ENCODE peak calls at places on chromosome 20, in seven cellular contexts. W is SJSA1, V is ovary, P is cardiac fibroblast, M is mucosa of descending colon, A is fibroblast of mammary gland, O is astrocyte of the cerebellum. N is an unnamed sample.

GRCh38 chr20:53302695-53303094 is 290.9 kb downstream of the ZNF217 start:
- DNase-seq in W (no peak), V (no peak), P (no peak), M (no peak), A (no peak), O (no peak), N (no peak)

GRCh38 chr20:53579581-53580375 is 13.9 kb downstream of the ZNF217 start:
- DNase-seq in W (no peak), V (no peak), P (peak), M (peak), A (peak), O (no peak), N (no peak)

GRCh38 chr20:31967830-31968249 is at the start of gene XKR7:
- DNase-seq in W (no peak), V (no peak), P (no peak), M (no peak), A (no peak), O (no peak), N (no peak)

GRCh38 chr20:24543741-24544140 is 74.3 kb downstream of the SYNDIG1 start:
- DNase-seq in W (no peak), V (no peak), P (no peak), M (no peak), A (no peak), O (no peak), N (no peak)

GRCh38 chr20:35463455-35464300 is 8.3 kb downstream of the CEP250 start:
- DNase-seq in W (peak), V (peak), P (peak), M (no peak), A (peak), O (peak), N (no peak)

GRCh38 chr20:7744411-7744810 is 195.8 kb downstream of the HAO1 start:
- DNase-seq in W (no peak), V (no peak), P (peak), M (no peak), A (peak), O (no peak), N (peak)

GRCh38 chr20:13002256-13002655 is 6.5 kb upstream of the SPTLC3 start:
- DNase-seq in W (no peak), V (no peak), P (no peak), M (no peak), A (no peak), O (no peak), N (no peak)

GRCh38 chr20:43926691-43927090 is 12.0 kb downstream of the TOX2 start:
- DNase-seq in W (no peak), V (no peak), P (no peak), M (no peak), A (no peak), O (no peak), N (no peak)

GRCh38 chr20:48471176-48471575 is 356.6 kb downstream of the PREX1 start:
- DNase-seq in W (no peak), V (no peak), P (no peak), M (no peak), A (no peak), O (no peak), N (no peak)

GRCh38 chr20:16477632-16478031 is 95.6 kb downstream of the KIF16B start:
- DNase-seq in W (no peak), V (no peak), P (no peak), M (no peak), A (peak), O (no peak), N (no peak)

GRCh38 chr20:4555188-4555893 is 166.4 kb upstream of the PRND start:
- DNase-seq in W (peak), V (no peak), P (peak), M (no peak), A (peak), O (no peak), N (peak)

GRCh38 chr20:54745780-54746179 is 270.4 kb downstream of the DOK5 start:
- DNase-seq in W (no peak), V (no peak), P (no peak), M (no peak), A (no peak), O (no peak), N (no peak)

DNA sequence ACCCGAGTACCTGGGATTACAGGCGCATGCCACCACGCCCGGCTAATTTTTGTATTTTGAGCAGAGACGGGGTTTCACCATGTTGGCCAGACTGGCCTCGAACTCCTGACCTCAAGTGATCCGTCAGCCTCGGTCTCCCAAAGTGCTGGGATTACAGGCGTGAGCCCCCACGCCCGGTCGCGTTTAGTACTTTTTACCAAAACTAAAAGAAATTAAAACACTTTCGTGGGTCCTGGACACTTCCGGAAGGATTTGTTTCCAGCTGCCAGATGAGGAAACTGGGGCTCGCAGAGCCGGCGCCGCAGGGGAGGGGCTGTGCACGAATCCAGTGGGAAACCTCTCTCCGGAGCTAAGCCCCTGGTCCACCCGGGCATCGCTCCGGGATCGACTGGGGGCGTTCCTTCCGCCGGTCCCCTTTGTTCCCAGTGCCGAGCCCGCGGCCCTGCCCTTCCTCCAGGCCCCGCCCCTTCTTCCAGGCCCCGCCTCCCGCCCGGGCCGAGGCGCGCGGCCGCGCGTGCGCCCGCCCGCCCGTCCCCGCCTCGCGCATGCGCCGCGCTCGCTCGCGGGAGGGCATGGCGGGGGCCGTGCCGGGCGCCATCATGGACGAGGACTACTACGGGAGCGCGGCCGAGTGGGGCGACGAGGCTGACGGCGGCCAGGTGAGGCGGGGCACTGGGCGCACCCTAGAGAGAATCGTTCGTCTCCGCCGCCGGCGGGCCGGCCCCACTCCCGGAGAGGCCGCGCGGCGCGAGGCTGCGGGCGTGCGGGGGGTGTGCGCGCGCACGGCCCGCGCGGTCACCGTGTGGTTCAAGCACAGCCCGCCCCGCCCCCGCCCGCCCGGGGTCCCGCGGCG is at the start of gene NELFCD:
- DNase-seq in W (peak), V (peak), P (peak), M (peak), A (peak), O (peak), N (no peak)
- H3K4me3 ChIP-seq in W (peak), V (peak), P (peak), M (peak), A (peak), O (peak), N (peak)

DNA sequence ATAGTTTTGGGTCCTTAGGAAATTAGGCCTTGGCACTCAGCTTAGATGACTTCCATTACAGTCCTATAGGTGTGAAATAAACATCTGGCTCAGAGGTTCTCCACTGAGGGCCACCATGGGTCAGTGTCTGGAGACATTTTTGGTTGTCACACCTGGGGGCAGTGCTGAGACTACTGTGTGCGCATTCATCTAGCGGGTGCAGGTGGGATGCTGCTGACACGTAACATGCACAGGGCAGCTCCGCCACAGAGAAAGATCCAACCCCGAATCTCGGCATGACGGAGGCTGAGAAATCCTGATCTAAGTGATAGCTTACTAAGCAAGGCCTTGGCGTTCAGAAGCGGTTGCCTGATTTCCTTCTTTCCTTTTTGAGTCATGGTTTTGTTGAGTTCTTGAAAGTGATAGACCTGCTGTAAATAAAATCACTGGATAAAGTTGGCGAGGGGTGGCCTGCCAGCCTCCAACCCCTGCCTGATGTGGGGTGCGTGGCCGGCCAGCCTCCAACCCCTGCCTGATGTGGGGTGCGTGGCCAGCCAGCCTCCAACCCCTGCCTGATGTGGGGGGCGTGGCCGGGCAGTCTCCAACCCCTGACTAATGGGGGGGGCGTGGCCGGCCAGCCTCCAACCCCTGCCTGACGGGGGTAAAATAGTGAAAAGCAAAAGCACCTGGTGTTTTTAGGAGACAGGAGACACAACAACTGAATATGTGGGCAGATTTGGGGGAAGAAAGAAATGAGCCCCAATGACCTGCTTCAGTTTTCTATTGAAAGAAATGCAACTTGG is 158.1 kb downstream of the CDH26 start:
- DNase-seq in W (no peak), V (no peak), P (no peak), M (no peak), A (no peak), O (no peak), N (no peak)
- H3K4me3 ChIP-seq in W (no peak), V (no peak), P (no peak), M (no peak), A (no peak), O (no peak), N (peak)

DNA sequence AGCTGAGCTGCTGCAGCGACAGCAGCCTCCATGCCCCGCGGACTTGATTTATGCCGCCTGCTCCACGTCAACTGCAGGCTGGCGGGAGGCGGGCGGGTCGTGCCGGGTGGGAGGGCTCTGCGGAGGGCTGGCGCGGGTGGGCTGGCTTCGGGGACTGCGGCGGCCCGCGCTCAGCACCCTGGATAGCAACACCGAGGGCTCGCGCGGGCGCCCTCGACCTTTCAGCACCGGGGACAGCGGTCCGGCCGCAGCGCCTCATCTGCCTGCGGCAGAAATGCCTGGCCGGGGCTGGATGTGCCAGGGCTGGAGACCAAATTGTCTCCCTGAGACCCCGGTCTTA is 792 bp downstream of the SNAP25 start:
- DNase-seq in W (peak), V (peak), P (peak), M (peak), A (peak), O (peak), N (no peak)
- H3K4me3 ChIP-seq in W (peak), V (peak), P (peak), M (no peak), A (peak), O (peak), N (no peak)

GRCh38 chr20:47262365-47263013 is 94.0 kb downstream of the ZMYND8 start:
- DNase-seq in W (no peak), V (no peak), P (no peak), M (no peak), A (peak), O (no peak), N (no peak)
- H3K4me3 ChIP-seq in W (no peak), V (no peak), P (no peak), M (no peak), A (no peak), O (no peak), N (no peak)

DNA sequence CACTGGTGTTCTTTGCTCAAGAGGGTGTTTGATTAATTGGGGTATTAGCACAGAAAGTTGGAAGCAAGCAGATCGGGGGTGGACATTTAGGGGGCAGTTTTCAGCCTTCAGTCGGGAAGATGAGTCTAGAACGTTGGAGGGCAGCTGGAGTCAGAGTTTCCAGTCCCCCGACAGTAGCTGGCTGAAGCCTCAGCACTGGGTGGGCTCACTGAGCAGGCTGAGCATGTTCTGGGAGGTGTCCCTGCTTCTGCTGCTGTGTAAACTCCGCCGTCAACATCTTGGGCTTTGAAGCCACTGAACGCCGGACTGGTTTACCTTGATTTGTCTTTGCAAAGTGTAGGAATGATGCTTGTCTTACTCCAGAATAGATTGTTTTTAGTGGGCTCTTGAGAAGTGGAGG is 15.7 kb upstream of the MROH8 start:
- DNase-seq in W (no peak), V (no peak), P (no peak), M (no peak), A (no peak), O (no peak), N (no peak)
- H3K4me3 ChIP-seq in W (no peak), V (no peak), P (no peak), M (no peak), A (no peak), O (no peak), N (no peak)

GRCh38 chr20:841568-842546 is 8.3 kb downstream of the FAM110A start:
- DNase-seq in W (no peak), V (no peak), P (no peak), M (peak), A (no peak), O (no peak), N (no peak)
- H3K4me3 ChIP-seq in W (no peak), V (peak), P (peak), M (no peak), A (peak), O (peak), N (peak)

DNA sequence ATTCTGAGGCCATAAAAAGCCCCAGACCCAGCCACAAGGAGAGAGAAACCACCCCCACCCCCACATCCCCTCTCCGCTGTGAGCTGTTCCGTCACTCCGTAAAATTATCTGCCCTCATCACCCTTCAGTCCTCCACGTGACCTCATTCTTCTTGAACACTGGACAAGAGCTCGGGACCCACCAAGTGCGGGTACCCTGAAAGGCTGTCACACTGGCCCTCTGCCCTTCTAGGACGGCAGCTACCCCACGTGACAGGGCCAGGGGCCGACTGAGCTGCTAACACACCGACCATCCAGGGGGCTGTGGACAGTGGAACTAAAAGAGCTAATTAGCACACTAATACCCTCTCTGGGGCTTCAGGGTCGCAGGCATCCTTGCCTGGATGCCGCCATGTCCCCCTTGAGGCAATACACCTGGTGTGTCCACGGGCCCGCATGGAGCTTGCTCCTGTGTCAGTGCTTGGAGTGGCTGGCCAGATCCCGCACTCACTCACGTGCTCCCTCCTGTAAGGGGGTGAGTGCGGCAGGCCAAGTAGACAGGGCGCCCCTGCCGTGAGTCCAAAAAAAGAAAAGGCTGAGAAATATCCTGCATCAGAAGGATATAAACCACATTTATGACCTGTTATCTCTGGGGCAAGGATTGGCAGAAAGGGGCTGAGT is 29.2 kb upstream of the AHCY start:
- DNase-seq in W (no peak), V (no peak), P (no peak), M (no peak), A (no peak), O (no peak), N (no peak)
- H3K4me3 ChIP-seq in W (no peak), V (no peak), P (no peak), M (no peak), A (no peak), O (no peak), N (no peak)